ENCODE peak calls at places on chromosomes 12 and 14, in nine cellular contexts. One of them, this sample, is unnamed.

GRCh38 chr14:50932592-50933500 is 11.4 kb downstream of the PYGL start:
- DNase-seq in right lobe of liver: no peak
- DNase-seq in adrenal gland: no peak
- DNase-seq in upper lobe of right lung: no peak
- DNase-seq in Panc1: no peak
- DNase-seq in left ventricle myocardium inferior: no peak
- DNase-seq in fibroblast of mammary gland: no peak
- DNase-seq in foreskin fibroblast: no peak
- DNase-seq in fibroblast of lung: no peak
- DNase-seq in this sample: no peak

GRCh38 chr12:75750950-75751349 is 239.5 kb upstream of the KRR1 start:
- DNase-seq in upper lobe of right lung: no peak
- DNase-seq in left ventricle myocardium inferior: no peak
- DNase-seq in fibroblast of lung: peak; percentile 98
- DNase-seq in foreskin fibroblast: peak; percentile 51
- DNase-seq in fibroblast of mammary gland: peak; percentile 89
- DNase-seq in adrenal gland: no peak
- DNase-seq in right lobe of liver: no peak
- DNase-seq in Panc1: no peak
- DNase-seq in this sample: peak; percentile 36

GRCh38 chr12:71896171-71896570 is 42.5 kb upstream of the TPH2 start:
- DNase-seq in right lobe of liver: no peak
- DNase-seq in upper lobe of right lung: no peak
- DNase-seq in fibroblast of mammary gland: no peak
- DNase-seq in foreskin fibroblast: no peak
- DNase-seq in left ventricle myocardium inferior: no peak
- DNase-seq in adrenal gland: no peak
- DNase-seq in fibroblast of lung: no peak
- DNase-seq in Panc1: no peak
- DNase-seq in this sample: no peak

GRCh38 chr14:20489093-20489994 is 16.0 kb upstream of the RNASE10 start:
- DNase-seq in left ventricle myocardium inferior: no peak
- DNase-seq in upper lobe of right lung: no peak
- DNase-seq in foreskin fibroblast: no peak
- DNase-seq in Panc1: no peak
- DNase-seq in fibroblast of lung: no peak
- DNase-seq in adrenal gland: no peak
- DNase-seq in fibroblast of mammary gland: peak; percentile 57
- DNase-seq in right lobe of liver: no peak
- DNase-seq in this sample: no peak

GRCh38 chr12:10075451-10075850 is 23.3 kb downstream of the CLEC1A start:
- DNase-seq in adrenal gland: no peak
- DNase-seq in foreskin fibroblast: no peak
- DNase-seq in Panc1: no peak
- DNase-seq in right lobe of liver: no peak
- DNase-seq in left ventricle myocardium inferior: no peak
- DNase-seq in fibroblast of mammary gland: no peak
- DNase-seq in fibroblast of lung: no peak
- DNase-seq in upper lobe of right lung: no peak
- DNase-seq in this sample: no peak

GRCh38 chr12:102116392-102116791 is 3.5 kb downstream of the NUP37 start:
- DNase-seq in fibroblast of lung: no peak
- DNase-seq in adrenal gland: no peak
- DNase-seq in right lobe of liver: no peak
- DNase-seq in Panc1: no peak
- DNase-seq in upper lobe of right lung: no peak
- DNase-seq in left ventricle myocardium inferior: no peak
- DNase-seq in fibroblast of mammary gland: no peak
- DNase-seq in foreskin fibroblast: no peak
- DNase-seq in this sample: no peak

GRCh38 chr14:66623838-66624237 is 115.9 kb downstream of the GPHN start:
- DNase-seq in right lobe of liver: no peak
- DNase-seq in foreskin fibroblast: no peak
- DNase-seq in fibroblast of mammary gland: no peak
- DNase-seq in left ventricle myocardium inferior: no peak
- DNase-seq in Panc1: no peak
- DNase-seq in fibroblast of lung: no peak
- DNase-seq in upper lobe of right lung: no peak
- DNase-seq in adrenal gland: no peak
- DNase-seq in this sample: no peak

GRCh38 chr14:58082491-58083098 is 69.4 kb downstream of the ARMH4 start:
- DNase-seq in fibroblast of mammary gland: peak; percentile 89
- DNase-seq in fibroblast of lung: peak; percentile 85
- DNase-seq in adrenal gland: peak; percentile 42
- DNase-seq in Panc1: no peak
- DNase-seq in upper lobe of right lung: no peak
- DNase-seq in right lobe of liver: no peak
- DNase-seq in foreskin fibroblast: peak; percentile 74
- DNase-seq in left ventricle myocardium inferior: no peak
- DNase-seq in this sample: peak; percentile 74

GRCh38 chr12:88834226-88834625 is 254.0 kb upstream of the KITLG start:
- DNase-seq in upper lobe of right lung: no peak
- DNase-seq in right lobe of liver: no peak
- DNase-seq in left ventricle myocardium inferior: no peak
- DNase-seq in fibroblast of lung: no peak
- DNase-seq in adrenal gland: no peak
- DNase-seq in foreskin fibroblast: no peak
- DNase-seq in fibroblast of mammary gland: peak; percentile 11
- DNase-seq in Panc1: no peak
- DNase-seq in this sample: no peak

GRCh38 chr12:130335517-130336392 is 1.9 kb upstream of the PIWIL1 start:
- DNase-seq in right lobe of liver: no peak
- DNase-seq in left ventricle myocardium inferior: no peak
- DNase-seq in upper lobe of right lung: no peak
- DNase-seq in fibroblast of mammary gland: peak; percentile 61
- DNase-seq in adrenal gland: peak; percentile 38
- DNase-seq in fibroblast of lung: peak; percentile 62
- DNase-seq in Panc1: peak; percentile 17
- DNase-seq in foreskin fibroblast: peak; percentile 26
- DNase-seq in this sample: no peak

GRCh38 chr12:50111417-50111692 is 681 bp upstream of the COX14 start:
- DNase-seq in fibroblast of lung: no peak
- DNase-seq in fibroblast of mammary gland: no peak
- DNase-seq in upper lobe of right lung: no peak
- DNase-seq in right lobe of liver: no peak
- DNase-seq in foreskin fibroblast: no peak
- DNase-seq in left ventricle myocardium inferior: no peak
- DNase-seq in adrenal gland: no peak
- DNase-seq in Panc1: no peak
- DNase-seq in this sample: no peak

GRCh38 chr14:73748858-73749357 is 34.7 kb upstream of the PNMA1 start:
- DNase-seq in left ventricle myocardium inferior: no peak
- DNase-seq in foreskin fibroblast: no peak
- DNase-seq in adrenal gland: no peak
- DNase-seq in fibroblast of lung: no peak
- DNase-seq in right lobe of liver: no peak
- DNase-seq in fibroblast of mammary gland: no peak
- DNase-seq in Panc1: no peak
- DNase-seq in upper lobe of right lung: no peak
- DNase-seq in this sample: no peak
- H3K4me3 ChIP-seq in left ventricle myocardium inferior: no peak overlapping the region
- H3K4me3 ChIP-seq in foreskin fibroblast: no peak overlapping the region
- H3K4me3 ChIP-seq in adrenal gland: no peak overlapping the region
- H3K4me3 ChIP-seq in fibroblast of lung: no peak overlapping the region
- H3K4me3 ChIP-seq in right lobe of liver: no peak overlapping the region
- H3K4me3 ChIP-seq in fibroblast of mammary gland: no peak overlapping the region
- H3K4me3 ChIP-seq in Panc1: no peak overlapping the region
- H3K4me3 ChIP-seq in upper lobe of right lung: no peak overlapping the region
- H3K4me3 ChIP-seq in this sample: no peak overlapping the region

GRCh38 chr12:109926488-109927210 is 26.6 kb downstream of the TCHP start:
- DNase-seq in foreskin fibroblast: no peak
- DNase-seq in adrenal gland: no peak
- DNase-seq in left ventricle myocardium inferior: no peak
- DNase-seq in right lobe of liver: no peak
- DNase-seq in Panc1: no peak
- DNase-seq in upper lobe of right lung: no peak
- DNase-seq in fibroblast of mammary gland: no peak
- DNase-seq in fibroblast of lung: no peak
- DNase-seq in this sample: no peak
- TF ChIP-seq CTCF in foreskin fibroblast: no peak
- TF ChIP-seq CTCF in adrenal gland: no peak
- TF ChIP-seq CTCF in left ventricle myocardium inferior: no peak
- TF ChIP-seq CTCF in right lobe of liver: no peak
- TF ChIP-seq CTCF in Panc1: no peak
- TF ChIP-seq CTCF in upper lobe of right lung: no peak
- TF ChIP-seq CTCF in fibroblast of mammary gland: no peak
- TF ChIP-seq CTCF in fibroblast of lung: no peak
- TF ChIP-seq CTCF in this sample: no peak

GRCh38 chr12:47361389-47362031 is 281.8 kb upstream of the AMIGO2 start:
- DNase-seq in foreskin fibroblast: no peak
- DNase-seq in left ventricle myocardium inferior: no peak
- DNase-seq in upper lobe of right lung: no peak
- DNase-seq in adrenal gland: no peak
- DNase-seq in Panc1: no peak
- DNase-seq in fibroblast of mammary gland: no peak
- DNase-seq in fibroblast of lung: no peak
- DNase-seq in right lobe of liver: no peak
- DNase-seq in this sample: no peak

GRCh38 chr12:47362131-47362686 is 282.4 kb upstream of the AMIGO2 start:
- DNase-seq in right lobe of liver: no peak
- DNase-seq in Panc1: no peak
- DNase-seq in fibroblast of mammary gland: no peak
- DNase-seq in adrenal gland: no peak
- DNase-seq in fibroblast of lung: no peak
- DNase-seq in upper lobe of right lung: no peak
- DNase-seq in foreskin fibroblast: no peak
- DNase-seq in left ventricle myocardium inferior: no peak
- DNase-seq in this sample: no peak

GRCh38 chr12:47356129-47356622 is 276.4 kb upstream of the AMIGO2 start:
- DNase-seq in foreskin fibroblast: no peak
- DNase-seq in left ventricle myocardium inferior: no peak
- DNase-seq in fibroblast of lung: peak; percentile 38
- DNase-seq in adrenal gland: no peak
- DNase-seq in right lobe of liver: no peak
- DNase-seq in Panc1: no peak
- DNase-seq in fibroblast of mammary gland: no peak
- DNase-seq in upper lobe of right lung: no peak
- DNase-seq in this sample: no peak

GRCh38 chr12:47364251-47364650 is 284.5 kb upstream of the AMIGO2 start:
- DNase-seq in foreskin fibroblast: no peak
- DNase-seq in right lobe of liver: no peak
- DNase-seq in adrenal gland: no peak
- DNase-seq in left ventricle myocardium inferior: no peak
- DNase-seq in fibroblast of lung: no peak
- DNase-seq in upper lobe of right lung: no peak
- DNase-seq in Panc1: no peak
- DNase-seq in fibroblast of mammary gland: no peak
- DNase-seq in this sample: no peak

DNA sequence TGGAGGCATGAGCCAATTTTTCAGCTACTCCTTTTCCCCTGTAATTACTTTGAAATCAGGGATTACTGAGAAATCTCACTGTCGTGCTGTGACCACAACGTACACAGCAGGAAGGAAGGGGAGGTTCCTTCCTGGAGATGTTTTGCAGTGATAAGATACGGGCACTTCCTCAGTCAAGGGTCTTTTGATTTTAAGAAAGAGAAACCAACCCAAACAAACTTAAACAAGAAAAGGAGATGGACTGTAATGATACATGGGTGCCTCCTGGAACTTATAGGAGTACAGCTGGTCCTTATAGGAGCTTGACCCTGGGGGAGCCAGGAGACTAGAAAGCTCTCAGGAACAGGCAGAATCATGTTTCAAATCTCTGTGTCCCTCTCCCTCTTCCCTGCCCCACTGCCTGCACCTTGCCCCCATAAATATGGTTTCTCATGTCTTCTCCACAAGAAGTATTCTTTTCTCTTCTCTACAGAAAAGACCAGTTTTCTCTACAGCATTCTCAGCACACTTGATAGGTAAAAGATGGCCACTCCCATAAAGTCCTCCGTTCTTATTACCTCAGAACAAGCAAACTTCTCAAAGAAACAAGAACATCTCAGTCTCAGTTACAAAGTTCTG is 281.1 kb upstream of the AMIGO2 start:
- DNase-seq in upper lobe of right lung: no peak
- DNase-seq in left ventricle myocardium inferior: no peak
- DNase-seq in foreskin fibroblast: no peak
- DNase-seq in adrenal gland: no peak
- DNase-seq in fibroblast of lung: no peak
- DNase-seq in fibroblast of mammary gland: no peak
- DNase-seq in Panc1: no peak
- DNase-seq in right lobe of liver: no peak
- DNase-seq in this sample: no peak
- H3K4me3 ChIP-seq in upper lobe of right lung: no peak overlapping the region
- H3K4me3 ChIP-seq in left ventricle myocardium inferior: no peak overlapping the region
- H3K4me3 ChIP-seq in foreskin fibroblast: no peak overlapping the region
- H3K4me3 ChIP-seq in adrenal gland: no peak overlapping the region
- H3K4me3 ChIP-seq in fibroblast of lung: no peak overlapping the region
- H3K4me3 ChIP-seq in fibroblast of mammary gland: no peak overlapping the region
- H3K4me3 ChIP-seq in Panc1: no peak overlapping the region
- H3K4me3 ChIP-seq in right lobe of liver: no peak overlapping the region
- H3K4me3 ChIP-seq in this sample: no peak overlapping the region

GRCh38 chr12:57389033-57389432 is 41.8 kb downstream of the R3HDM2 start:
- DNase-seq in adrenal gland: no peak
- DNase-seq in fibroblast of lung: peak; percentile 76
- DNase-seq in fibroblast of mammary gland: peak; percentile 92
- DNase-seq in right lobe of liver: no peak
- DNase-seq in left ventricle myocardium inferior: no peak
- DNase-seq in upper lobe of right lung: no peak
- DNase-seq in foreskin fibroblast: peak; percentile 85
- DNase-seq in Panc1: peak; percentile 79
- DNase-seq in this sample: peak; percentile 58

GRCh38 chr12:57386187-57386720 is 44.6 kb downstream of the R3HDM2 start:
- DNase-seq in fibroblast of mammary gland: no peak
- DNase-seq in right lobe of liver: no peak
- DNase-seq in left ventricle myocardium inferior: no peak
- DNase-seq in foreskin fibroblast: no peak
- DNase-seq in adrenal gland: no peak
- DNase-seq in fibroblast of lung: no peak
- DNase-seq in Panc1: no peak
- DNase-seq in upper lobe of right lung: no peak
- DNase-seq in this sample: no peak

GRCh38 chr12:57384512-57384911 is 46.3 kb downstream of the R3HDM2 start:
- DNase-seq in right lobe of liver: no peak
- DNase-seq in upper lobe of right lung: no peak
- DNase-seq in foreskin fibroblast: no peak
- DNase-seq in adrenal gland: no peak
- DNase-seq in Panc1: no peak
- DNase-seq in fibroblast of mammary gland: no peak
- DNase-seq in fibroblast of lung: no peak
- DNase-seq in left ventricle myocardium inferior: no peak
- DNase-seq in this sample: no peak

GRCh38 chr12:57388425-57388824 is 42.4 kb downstream of the R3HDM2 start:
- DNase-seq in left ventricle myocardium inferior: no peak
- DNase-seq in fibroblast of lung: no peak
- DNase-seq in adrenal gland: no peak
- DNase-seq in Panc1: no peak
- DNase-seq in foreskin fibroblast: no peak
- DNase-seq in right lobe of liver: no peak
- DNase-seq in upper lobe of right lung: no peak
- DNase-seq in fibroblast of mammary gland: no peak
- DNase-seq in this sample: no peak

DNA sequence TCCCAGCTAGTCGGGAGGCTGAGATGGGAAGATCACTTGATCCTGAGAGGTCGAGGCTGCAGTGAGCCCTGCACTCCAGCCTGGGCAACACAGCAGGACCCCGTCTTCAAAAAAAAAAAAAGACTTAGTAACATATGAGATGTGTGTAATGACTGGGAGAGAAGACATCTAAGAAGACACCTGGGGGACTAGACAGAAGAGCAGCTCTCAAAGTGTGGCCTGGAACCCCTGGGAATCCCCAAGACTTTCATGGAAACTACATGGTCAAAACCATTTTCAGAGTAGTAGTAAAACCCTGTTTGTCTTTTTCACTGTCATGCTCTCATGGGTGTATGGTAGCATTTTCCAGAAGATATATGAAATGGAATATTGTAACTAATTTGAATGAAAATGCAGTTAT is 45.3 kb downstream of the R3HDM2 start:
- DNase-seq in foreskin fibroblast: no peak
- DNase-seq in upper lobe of right lung: no peak
- DNase-seq in adrenal gland: no peak
- DNase-seq in Panc1: no peak
- DNase-seq in fibroblast of lung: no peak
- DNase-seq in right lobe of liver: no peak
- DNase-seq in fibroblast of mammary gland: no peak
- DNase-seq in left ventricle myocardium inferior: no peak
- DNase-seq in this sample: no peak
- TF ChIP-seq CTCF in foreskin fibroblast: no peak
- TF ChIP-seq CTCF in upper lobe of right lung: no peak
- TF ChIP-seq CTCF in adrenal gland: no peak
- TF ChIP-seq CTCF in Panc1: no peak
- TF ChIP-seq CTCF in fibroblast of lung: no peak
- TF ChIP-seq CTCF in right lobe of liver: no peak
- TF ChIP-seq CTCF in fibroblast of mammary gland: no peak
- TF ChIP-seq CTCF in left ventricle myocardium inferior: no peak
- TF ChIP-seq CTCF in this sample: no peak

This sample was measured in AG04449.